ENCODE peak calls at places on chromosomes 1 and 21, in five cellular contexts. One of them, this sample, is unnamed.

GRCh38 chr21:44389335-44389734 is 35.9 kb downstream of the TRPM2 start:
- DNase-seq in RPMI7951: no peak
- DNase-seq in stimulated activated CD4-positive, alpha-beta T cell treated with anti-CD3 and anti-CD28 coated beads, Interleukin-1b, Interleukin-23, amount 100 ng/mL, for 24 hours: no peak
- DNase-seq in epithelial cell of esophagus: no peak
- DNase-seq in SW480: no peak
- DNase-seq in this sample: no peak

GRCh38 chr1:58881471-58881994 is 97.7 kb upstream of the JUN start:
- DNase-seq in RPMI7951: peak
- DNase-seq in stimulated activated CD4-positive, alpha-beta T cell treated with anti-CD3 and anti-CD28 coated beads, Interleukin-1b, Interleukin-23, amount 100 ng/mL, for 24 hours: no peak
- DNase-seq in epithelial cell of esophagus: peak
- DNase-seq in SW480: peak
- DNase-seq in this sample: peak

GRCh38 chr1:43671193-43671592 is 21.2 kb downstream of the KDM4A start:
- DNase-seq in RPMI7951: no peak
- DNase-seq in stimulated activated CD4-positive, alpha-beta T cell treated with anti-CD3 and anti-CD28 coated beads, Interleukin-1b, Interleukin-23, amount 100 ng/mL, for 24 hours: no peak
- DNase-seq in epithelial cell of esophagus: no peak
- DNase-seq in SW480: no peak
- DNase-seq in this sample: no peak

GRCh38 chr1:33527934-33528333 is 55.5 kb downstream of the ZSCAN20 start:
- DNase-seq in RPMI7951: no peak
- DNase-seq in stimulated activated CD4-positive, alpha-beta T cell treated with anti-CD3 and anti-CD28 coated beads, Interleukin-1b, Interleukin-23, amount 100 ng/mL, for 24 hours: no peak
- DNase-seq in epithelial cell of esophagus: no peak
- DNase-seq in SW480: no peak
- DNase-seq in this sample: no peak

GRCh38 chr1:29525941-29526340 is 289.6 kb downstream of the PTPRU start:
- DNase-seq in RPMI7951: no peak
- DNase-seq in stimulated activated CD4-positive, alpha-beta T cell treated with anti-CD3 and anti-CD28 coated beads, Interleukin-1b, Interleukin-23, amount 100 ng/mL, for 24 hours: no peak
- DNase-seq in epithelial cell of esophagus: no peak
- DNase-seq in SW480: no peak
- DNase-seq in this sample: no peak

GRCh38 chr1:43975249-43975961 is 645 bp downstream of the ATP6V0B start:
- DNase-seq in RPMI7951: no peak
- DNase-seq in stimulated activated CD4-positive, alpha-beta T cell treated with anti-CD3 and anti-CD28 coated beads, Interleukin-1b, Interleukin-23, amount 100 ng/mL, for 24 hours: no peak
- DNase-seq in epithelial cell of esophagus: peak
- DNase-seq in SW480: peak
- DNase-seq in this sample: peak

GRCh38 chr1:23169727-23170335 is 1.2 kb upstream of the LUZP1 start:
- DNase-seq in RPMI7951: peak
- DNase-seq in stimulated activated CD4-positive, alpha-beta T cell treated with anti-CD3 and anti-CD28 coated beads, Interleukin-1b, Interleukin-23, amount 100 ng/mL, for 24 hours: no peak
- DNase-seq in epithelial cell of esophagus: peak
- DNase-seq in SW480: peak
- DNase-seq in this sample: peak

GRCh38 chr1:183234660-183235476 is 48.8 kb downstream of the LAMC2 start:
- DNase-seq in RPMI7951: peak
- DNase-seq in stimulated activated CD4-positive, alpha-beta T cell treated with anti-CD3 and anti-CD28 coated beads, Interleukin-1b, Interleukin-23, amount 100 ng/mL, for 24 hours: no peak
- DNase-seq in epithelial cell of esophagus: peak
- DNase-seq in SW480: peak
- DNase-seq in this sample: peak

GRCh38 chr1:193565971-193566577 is 379.7 kb upstream of the B3GALT2 start:
- DNase-seq in RPMI7951: no peak
- DNase-seq in stimulated activated CD4-positive, alpha-beta T cell treated with anti-CD3 and anti-CD28 coated beads, Interleukin-1b, Interleukin-23, amount 100 ng/mL, for 24 hours: no peak
- DNase-seq in epithelial cell of esophagus: no peak
- DNase-seq in SW480: no peak
- DNase-seq in this sample: no peak